ENCODE peak calls at places on chromosome 14, in eight cellular contexts. J is lower lobe of right lung; A is thoracic aorta; B is lung; Z is right atrium auricular region; W is transverse colon; V is adrenal gland; C is CD8-positive, alpha-beta memory T cell. K is an unnamed sample.

GRCh38 chr14:68404652-68405183 is 388.1 kb downstream of the ZFP36L1 start:
- DNase-seq in A (no peak), W (no peak), J (no peak), B (no peak), C (no peak), V (no peak), Z (no peak), K (no peak)

GRCh38 chr14:90561031-90561430 is 164.2 kb downstream of the CALM1 start:
- DNase-seq in V (no peak), B (no peak), J (no peak), W (no peak), C (no peak), Z (no peak), A (no peak), K (no peak)

GRCh38 chr14:89276424-89276975 is 140.5 kb downstream of the FOXN3 start:
- DNase-seq in W (peak; percentile 33), V (peak; percentile 13), B (no peak), C (peak; percentile 1), J (peak; percentile 54), A (no peak), Z (no peak), K (no peak)

GRCh38 chr14:36363704-36364103 is 43.3 kb upstream of the MBIP start:
- DNase-seq in C (no peak), V (no peak), W (no peak), J (peak; percentile 49), Z (no peak), A (no peak), B (no peak), K (no peak)

GRCh38 chr14:65604946-65605345 is 192.4 kb downstream of the FUT8 start:
- DNase-seq in W (no peak), V (no peak), Z (no peak), C (no peak), A (no peak), B (no peak), J (no peak), K (no peak)

GRCh38 chr14:106013879-106014376 is 487.5 kb downstream of the TMEM121 start:
- DNase-seq in J (no peak), A (no peak), W (no peak), Z (no peak), V (no peak), C (no peak), B (no peak), K (peak; percentile 50)

GRCh38 chr14:101500061-101500460 is 61.2 kb upstream of the DIO3 start:
- DNase-seq in C (no peak), B (no peak), A (no peak), W (no peak), J (no peak), Z (peak; percentile 50), V (peak; percentile 3), K (no peak)

GRCh38 chr14:103916636-103917262 is 11.5 kb upstream of the TDRD9 start:
- DNase-seq in W (no peak), C (no peak), V (peak; percentile 30), Z (no peak), J (no peak), A (no peak), B (no peak), K (no peak)

GRCh38 chr14:20597108-20597507 is 5.9 kb upstream of the RNASE12 start:
- DNase-seq in C (no peak), Z (no peak), A (no peak), B (no peak), W (no peak), V (no peak), J (no peak), K (no peak)

GRCh38 chr14:92121670-92122350 is at the start of the genes CPSF2 and NDUFB1:
- DNase-seq in W (peak; percentile 85), C (peak; percentile 76), J (peak; percentile 90), B (peak; percentile 84), A (peak; percentile 31), V (peak; percentile 82), Z (peak; percentile 79), K (peak; percentile 85)

GRCh38 chr14:90578283-90578985 is 181.6 kb downstream of the CALM1 start:
- DNase-seq in A (no peak), Z (no peak), V (no peak), W (no peak), C (no peak), J (no peak), B (no peak), K (no peak)

GRCh38 chr14:61409782-61410181 is 88.4 kb downstream of the PRKCH start:
- DNase-seq in B (no peak), W (no peak), C (no peak), V (no peak), J (no peak), A (no peak), Z (no peak), K (no peak)

GRCh38 chr14:64421166-64421565 is 33.0 kb downstream of the MTHFD1 start:
- DNase-seq in Z (no peak), C (no peak), W (no peak), B (no peak), J (no peak), V (no peak), A (no peak), K (no peak)

GRCh38 chr14:64416348-64416932 is 28.3 kb downstream of the MTHFD1 start:
- DNase-seq in A (no peak), C (no peak), V (no peak), J (no peak), B (no peak), Z (no peak), W (no peak), K (no peak)

GRCh38 chr14:64419003-64419402 is 30.9 kb downstream of the MTHFD1 start:
- DNase-seq in B (no peak), J (no peak), Z (no peak), C (no peak), W (no peak), V (no peak), A (no peak), K (no peak)

GRCh38 chr14:64417771-64418125 is 29.6 kb downstream of the MTHFD1 start:
- DNase-seq in V (no peak), J (no peak), A (no peak), B (no peak), W (no peak), Z (no peak), C (no peak), K (no peak)

DNA sequence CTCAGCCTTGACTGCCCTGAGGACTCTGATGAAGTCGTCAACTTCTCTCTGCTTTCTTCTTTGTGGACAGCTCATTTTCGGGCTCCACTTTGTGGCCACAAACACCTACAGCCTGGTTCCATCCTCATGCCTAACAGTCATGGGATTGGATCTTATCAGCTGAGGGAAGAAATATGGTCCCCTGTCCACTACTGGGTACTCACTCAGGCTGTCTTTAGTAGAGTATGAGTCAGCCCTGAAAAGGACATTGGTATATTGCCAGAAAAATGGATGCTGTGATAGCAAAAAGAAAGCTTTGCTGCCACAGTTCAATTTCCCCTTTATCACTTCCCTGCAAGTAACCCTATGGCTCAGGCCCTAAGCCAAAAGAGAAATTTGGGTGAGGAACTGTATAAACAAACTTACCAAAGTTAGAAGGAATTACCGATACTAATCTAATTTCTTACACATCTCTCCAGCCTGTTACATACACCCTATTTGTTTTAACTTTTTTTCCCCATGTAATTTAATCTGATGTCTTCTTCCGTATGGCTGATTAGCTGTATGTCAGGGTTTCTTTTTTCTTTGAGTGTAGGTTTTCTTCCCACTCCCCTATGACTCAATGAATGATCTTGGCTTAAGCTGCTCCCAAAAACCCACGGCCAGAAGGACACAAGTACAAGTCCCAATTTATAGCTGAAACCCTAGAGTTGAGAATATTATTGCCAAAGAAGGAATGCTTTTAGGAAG is 29.1 kb downstream of the MTHFD1 start:
- DNase-seq in V (peak; percentile 34), C (no peak), W (no peak), B (no peak), A (no peak), J (no peak), Z (no peak), K (no peak)
- H3K36me3 ChIP-seq in V (no peaks in the 10 kb centered on the region), C (peaks cover 15% of the 10 kb centered on the region), W (no peaks in the 10 kb centered on the region), B (peaks cover 26% of the 10 kb centered on the region), A (peaks cover 43% of the 10 kb centered on the region), J (peaks cover 78% of the 10 kb centered on the region), Z (peaks cover 57% of the 10 kb centered on the region), K (peaks cover 11% of the 10 kb centered on the region)

GRCh38 chr14:34650786-34651584 is 21.0 kb upstream of the SNX6 start:
- DNase-seq in C (no peak), B (no peak), A (no peak), J (no peak), Z (no peak), W (no peak), V (peak; percentile 68), K (no peak)
- H3K27ac ChIP-seq in C (no peak overlapping the region), B (no peak overlapping the region), A (peak overlapping the region; percentile 59), J (no peak overlapping the region), Z (no peak overlapping the region), W (no peak overlapping the region), V (peak overlapping the region; percentile 83), K (no peak overlapping the region)

DNA sequence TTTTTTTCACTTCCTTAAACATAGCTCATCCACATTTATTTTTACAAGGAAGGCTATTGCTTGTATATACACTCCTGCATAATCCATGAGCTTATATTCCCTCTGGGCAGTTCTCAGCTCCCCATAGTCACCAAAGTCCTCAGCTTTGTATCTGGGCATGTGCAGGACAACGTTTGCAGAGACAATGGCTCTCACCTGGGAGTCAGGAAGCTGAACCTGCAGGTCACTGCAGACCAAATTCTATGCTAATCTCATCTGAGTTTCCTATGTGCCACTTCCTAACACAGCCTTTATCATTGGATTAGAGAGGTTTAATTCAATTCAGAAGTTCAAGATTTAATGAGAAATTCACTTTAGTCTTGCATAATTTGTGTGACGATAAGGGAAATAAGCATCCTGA is 131.5 kb downstream of the KCNK10 start:
- DNase-seq in J (no peak), C (no peak), W (no peak), V (no peak), A (no peak), Z (no peak), B (no peak), K (no peak)
- H3K36me3 ChIP-seq in J (no peaks in the 10 kb centered on the region), C (no peaks in the 10 kb centered on the region), W (no peaks in the 10 kb centered on the region), V (no peaks in the 10 kb centered on the region), A (no peaks in the 10 kb centered on the region), Z (no peaks in the 10 kb centered on the region), B (no peaks in the 10 kb centered on the region), K (no peaks in the 10 kb centered on the region)

GRCh38 chr14:50740858-50741257 is 72.8 kb upstream of the SAV1 start:
- DNase-seq in J (no peak), C (no peak), A (no peak), B (no peak), Z (no peak), W (no peak), V (no peak), K (no peak)

GRCh38 chr14:50745401-50746058 is 77.4 kb upstream of the SAV1 start:
- DNase-seq in C (no peak), V (no peak), A (no peak), B (no peak), J (no peak), Z (no peak), W (no peak), K (no peak)

GRCh38 chr14:50739186-50739585 is 71.1 kb upstream of the SAV1 start:
- DNase-seq in A (no peak), Z (no peak), J (no peak), B (no peak), W (no peak), V (no peak), C (no peak), K (no peak)

GRCh38 chr14:50744242-50744641 is 76.1 kb upstream of the SAV1 start:
- DNase-seq in V (no peak), J (no peak), W (no peak), A (no peak), B (no peak), Z (no peak), C (no peak), K (no peak)

DNA sequence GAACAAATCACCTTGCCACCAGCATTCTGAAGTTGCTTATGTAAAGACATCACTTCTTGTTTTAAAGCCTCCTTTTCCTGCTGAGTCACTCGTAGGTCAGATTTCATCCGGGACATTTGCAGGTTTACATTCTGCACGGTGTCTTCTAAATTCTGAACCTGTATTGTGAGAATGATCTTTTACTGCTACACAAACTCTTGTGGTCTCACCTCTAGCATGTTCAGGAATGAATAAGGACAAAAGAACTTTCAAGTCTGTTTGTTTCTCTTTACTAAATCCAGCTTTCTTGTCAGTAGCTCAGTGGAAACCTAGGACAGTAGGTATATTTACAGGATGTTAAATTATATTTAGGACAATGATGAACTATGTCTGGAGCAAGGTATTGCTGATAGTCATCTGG is 73.5 kb upstream of the SAV1 start:
- DNase-seq in B (no peak), J (no peak), Z (no peak), V (no peak), W (no peak), A (no peak), C (no peak), K (no peak)
- H3K27ac ChIP-seq in B (no peak overlapping the region), J (no peak overlapping the region), Z (no peak overlapping the region), V (no peak overlapping the region), W (no peak overlapping the region), A (no peak overlapping the region), C (no peak overlapping the region), K (no peak overlapping the region)

K was measured in naive thymus-derived CD4-positive, alpha-beta T cell.